ENCODE peak calls at places on chromosome 18, in nine cellular contexts. L is spleen; A is lower leg skin; X is H7; C is activated T-cell treated with anti-CD3 and anti-CD28 coated beads, Interleukin-2, amount 50 U/mL, for 72 hours; I is left cardiac atrium; J is astrocyte of the spinal cord; M is nucleus accumbens; N is stimulated activated CD4-positive, alpha-beta T cell treated with anti-CD3 and anti-CD28 coated beads, Interleukin-2, amount 100 ng/mL, for 4 hours. U is an unnamed sample.

GRCh38 chr18:22981274-22982133 is 48.4 kb downstream of the RBBP8 start:
- DNase-seq in L (no peak), A (no peak), X (no peak), C (no peak), I (no peak), J (no peak), M (no peak), N (no peak), U (no peak)

GRCh38 chr18:31684279-31685096 is at the start of gene B4GALT6:
- DNase-seq in L (peak; percentile 82), A (no peak), X (peak; percentile 90), C (peak; percentile 33), I (peak; percentile 31), J (peak; percentile 43), M (no peak), N (no peak), U (no peak)

GRCh38 chr18:48909721-48910120 is 41.0 kb downstream of the SMAD7 start:
- DNase-seq in L (no peak), A (no peak), X (no peak), C (no peak), I (no peak), J (no peak), M (no peak), N (no peak), U (no peak)

GRCh38 chr18:22856870-22857269 is 76.3 kb upstream of the RBBP8 start:
- DNase-seq in L (no peak), A (peak; percentile 53), X (peak; percentile 29), C (no peak), I (no peak), J (no peak), M (no peak), N (no peak), U (no peak)

GRCh38 chr18:8908792-8909510 is 193.5 kb upstream of the NDUFV2 start:
- DNase-seq in L (no peak), A (no peak), X (no peak), C (no peak), I (no peak), J (no peak), M (no peak), N (no peak), U (no peak)

GRCh38 chr18:69980982-69981804 is 33.5 kb upstream of the CD226 start:
- DNase-seq in L (no peak), A (no peak), X (no peak), C (no peak), I (no peak), J (no peak), M (no peak), N (no peak), U (no peak)

GRCh38 chr18:30766053-30766452 is 276.5 kb downstream of the DSC3 start:
- DNase-seq in L (no peak), A (no peak), X (no peak), C (no peak), I (no peak), J (no peak), M (no peak), N (no peak), U (no peak)

GRCh38 chr18:61308795-61309393 is 24.3 kb upstream of the CDH20 start:
- DNase-seq in L (no peak), A (no peak), X (no peak), C (no peak), I (no peak), J (peak; percentile 27), M (no peak), N (no peak), U (no peak)

GRCh38 chr18:22057908-22058527 is 111.4 kb upstream of the GATA6 start:
- DNase-seq in L (no peak), A (no peak), X (no peak), C (no peak), I (no peak), J (no peak), M (no peak), N (no peak), U (no peak)

GRCh38 chr18:46917108-46917807 is at the start of the genes KATNAL2 and PIAS2:
- DNase-seq in L (peak; percentile 94), A (peak; percentile 63), X (peak; percentile 92), C (peak; percentile 85), I (peak; percentile 86), J (peak; percentile 74), M (peak; percentile 51), N (peak; percentile 65), U (peak; percentile 37)

GRCh38 chr18:79789901-79790885 is 7.5 kb upstream of the KCNG2 start:
- DNase-seq in L (peak; percentile 78), A (no peak), X (no peak), C (no peak), I (no peak), J (no peak), M (no peak), N (no peak), U (no peak)

GRCh38 chr18:37563810-37564511 is 1.6 kb downstream of the CELF4 start:
- DNase-seq in L (peak; percentile 5), A (no peak), X (no peak), C (no peak), I (no peak), J (no peak), M (no peak), N (no peak), U (no peak)

GRCh38 chr18:76131738-76132137 is 363.3 kb downstream of the ZNF516 start:
- DNase-seq in L (no peak), A (no peak), X (no peak), C (peak; percentile 25), I (no peak), J (no peak), M (no peak), N (no peak), U (no peak)

GRCh38 chr18:23114911-23115310 is 20.4 kb upstream of the CABLES1 start:
- DNase-seq in L (no peak), A (no peak), X (no peak), C (no peak), I (no peak), J (peak; percentile 44), M (no peak), N (no peak), U (peak; percentile 92)

GRCh38 chr18:39660141-39660540 is 2094.5 kb upstream of the CELF4 start:
- DNase-seq in L (no peak), A (no peak), X (no peak), C (no peak), I (no peak), J (peak; percentile 33), M (no peak), N (no peak), U (no peak)

GRCh38 chr18:47100214-47100831 is 50.0 kb downstream of the HDHD2 start:
- DNase-seq in L (peak; percentile 78), A (peak; percentile 28), X (peak; percentile 54), C (peak; percentile 69), I (peak; percentile 51), J (peak; percentile 53), M (no peak), N (peak; percentile 35), U (peak; percentile 34)

GRCh38 chr18:52236134-52236533 is 103.9 kb upstream of the DCC start:
- DNase-seq in L (no peak), A (no peak), X (no peak), C (no peak), I (no peak), J (peak; percentile 22), M (no peak), N (no peak), U (no peak)

GRCh38 chr18:55779461-55779710 is 191.4 kb upstream of the TCF4 start:
- DNase-seq in L (peak; percentile 72), A (no peak), X (peak; percentile 39), C (no peak), I (peak; percentile 43), J (no peak), M (no peak), N (no peak), U (no peak)

GRCh38 chr18:46393230-46393629 is 263.8 kb downstream of the LOXHD1 start:
- DNase-seq in L (no peak), A (no peak), X (peak; percentile 93), C (no peak), I (no peak), J (no peak), M (no peak), N (no peak), U (no peak)

GRCh38 chr18:45050712-45051639 is 370.3 kb downstream of the SETBP1 start:
- DNase-seq in L (no peak), A (no peak), X (no peak), C (no peak), I (no peak), J (peak; percentile 89), M (no peak), N (no peak), U (no peak)

GRCh38 chr18:77255426-77256105 is 5.9 kb downstream of the GALR1 start:
- DNase-seq in L (no peak), A (no peak), X (no peak), C (no peak), I (no peak), J (no peak), M (no peak), N (no peak), U (no peak)

GRCh38 chr18:57771183-57771582 is 31.9 kb downstream of the ATP8B1 start:
- DNase-seq in L (no peak), A (peak; percentile 55), X (no peak), C (no peak), I (no peak), J (no peak), M (no peak), N (no peak), U (no peak)

GRCh38 chr18:75322206-75322605 is 105.3 kb downstream of the SMIM21 start:
- DNase-seq in L (no peak), A (no peak), X (no peak), C (no peak), I (no peak), J (no peak), M (no peak), N (no peak), U (no peak)

GRCh38 chr18:75218524-75218923 is 7.9 kb downstream of the TSHZ1 start:
- DNase-seq in L (no peak), A (no peak), X (no peak), C (no peak), I (no peak), J (no peak), M (no peak), N (no peak), U (no peak)

GRCh38 chr18:49617329-49617695 is 55.5 kb downstream of the LIPG start:
- DNase-seq in L (no peak), A (no peak), X (no peak), C (no peak), I (no peak), J (no peak), M (no peak), N (no peak), U (no peak)

GRCh38 chr18:332007-332406 is 64.2 kb upstream of the THOC1 start:
- DNase-seq in L (no peak), A (peak; percentile 35), X (no peak), C (no peak), I (no peak), J (no peak), M (no peak), N (no peak), U (no peak)

GRCh38 chr18:21857871-21858270 is 117.3 kb downstream of the MIB1 start:
- DNase-seq in L (no peak), A (no peak), X (no peak), C (no peak), I (no peak), J (no peak), M (no peak), N (no peak), U (no peak)

GRCh38 chr18:74963820-74964446 is 245.0 kb downstream of the PTGR3 start:
- DNase-seq in L (no peak), A (peak; percentile 26), X (peak; percentile 36), C (peak; percentile 19), I (no peak), J (peak; percentile 65), M (no peak), N (no peak), U (peak; percentile 22)

GRCh38 chr18:55672574-55673361 is 84.8 kb upstream of the TCF4 start:
- DNase-seq in L (no peak), A (no peak), X (no peak), C (no peak), I (no peak), J (no peak), M (no peak), N (no peak), U (no peak)

GRCh38 chr18:61833387-61833786 is 59.4 kb downstream of the RNF152 start:
- DNase-seq in L (no peak), A (no peak), X (no peak), C (no peak), I (no peak), J (peak; percentile 67), M (no peak), N (no peak), U (no peak)

GRCh38 chr18:3053081-3053480 is 40.1 kb upstream of the LPIN2 start:
- DNase-seq in L (no peak), A (no peak), X (no peak), C (no peak), I (no peak), J (no peak), M (no peak), N (no peak), U (no peak)

U was measured in RCC 7860.